ENCODE peak calls at places on chromosomes 12 and 14, in seven cellular contexts. A is GM12892; T is A673; Q is anterior cingulate cortex; I is activated CD4-positive, alpha-beta T cell treated with anti-CD3 and anti-CD28 coated beads for 24 hours; G is activated T-helper 9 cell treated with anti-CD3 and anti-CD28 coated beads, Interleukin-2, amount 50 U/mL, for 16 hours; Z is NCI-H1105. X is an unnamed sample.

GRCh38 chr12:84922721-84923120 is 10.1 kb upstream of the SLC6A15 start:
- DNase-seq in Z (no peak), Q (no peak), G (no peak), T (no peak), I (no peak), A (no peak), X (no peak)

GRCh38 chr12:40226652-40227051 is 1.9 kb downstream of the LRRK2 start:
- DNase-seq in Z (no peak), T (peak), G (no peak), A (no peak), I (no peak), Q (peak), X (no peak)

GRCh38 chr14:31124197-31124596 is 83.4 kb downstream of the HECTD1 start:
- DNase-seq in A (no peak), G (no peak), I (no peak), T (no peak), Q (no peak), Z (no peak), X (no peak)

GRCh38 chr12:93006655-93007208 is 77.6 kb upstream of the EEA1 start:
- DNase-seq in G (no peak), I (no peak), Q (no peak), Z (no peak), A (no peak), T (peak), X (no peak)

GRCh38 chr14:65070710-65071033 is 31.6 kb downstream of the MAX start:
- DNase-seq in Q (no peak), Z (peak), G (no peak), I (no peak), A (no peak), T (peak), X (no peak)

GRCh38 chr12:64385468-64385867 is 5.1 kb downstream of the C12orf56 start:
- DNase-seq in Q (no peak), Z (no peak), A (no peak), G (no peak), I (peak), T (no peak), X (no peak)

GRCh38 chr14:69101331-69101826 is 51.5 kb downstream of the DCAF5 start:
- DNase-seq in Q (no peak), G (no peak), Z (no peak), A (no peak), T (peak), I (no peak), X (no peak)

GRCh38 chr14:42214981-42215491 is 608.4 kb downstream of the LRFN5 start:
- DNase-seq in G (no peak), A (no peak), I (no peak), T (no peak), Q (no peak), Z (no peak), X (no peak)

GRCh38 chr14:96135285-96135684 is 69.4 kb upstream of the BDKRB2 start:
- DNase-seq in T (no peak), G (no peak), Z (no peak), Q (no peak), A (no peak), I (no peak), X (no peak)

GRCh38 chr14:41749425-41749824 is 142.7 kb downstream of the LRFN5 start:
- DNase-seq in A (no peak), G (no peak), Z (peak), I (no peak), Q (no peak), T (peak), X (no peak)

GRCh38 chr14:23617539-23617938 is 18.6 kb upstream of the DHRS2 start:
- DNase-seq in A (no peak), T (no peak), G (no peak), I (no peak), Q (no peak), Z (no peak), X (no peak)

GRCh38 chr12:82904219-82904795 is 217.6 kb downstream of the TMTC2 start:
- DNase-seq in T (peak), G (no peak), Q (no peak), I (no peak), A (no peak), Z (no peak), X (no peak)

GRCh38 chr14:31297112-31297511 is 89.5 kb upstream of the HECTD1 start:
- DNase-seq in G (no peak), T (no peak), I (no peak), Z (no peak), A (no peak), Q (no peak), X (no peak)

GRCh38 chr14:103136388-103137271 is 13.4 kb downstream of the TNFAIP2 start:
- DNase-seq in Z (no peak), Q (no peak), A (no peak), G (no peak), I (no peak), T (peak), X (no peak)

GRCh38 chr12:51625370-51625769 is 34.3 kb downstream of the SCN8A start:
- DNase-seq in Z (no peak), Q (no peak), I (no peak), A (no peak), G (no peak), T (no peak), X (no peak)